ENCODE peak calls at places on chromosomes 4 and X, in eight cellular contexts. One of them, this sample, is unnamed.
A peak's percentile ranks its signal among the peaks of the same experiment; 100 is the strongest.

GRCh38 chr4:105710678-105711077 is 2.1 kb downstream of the GSTCD start:
- DNase-seq in fibroblast of the aortic adventitia: peak; percentile 20
- DNase-seq in B cell: no peak
- DNase-seq in glutamatergic neuron: no peak
- DNase-seq in DND-41: no peak
- DNase-seq in HFFc6: peak; percentile 16
- DNase-seq in A549: no peak
- DNase-seq in Calu3: no peak
- DNase-seq in this sample: no peak

GRCh38 chrX:30593435-30594200 is 16.1 kb upstream of the TASL start:
- DNase-seq in B cell: no peak
- DNase-seq in Calu3: peak; percentile 70
- DNase-seq in glutamatergic neuron: no peak
- DNase-seq in HFFc6: no peak
- DNase-seq in A549: no peak
- DNase-seq in DND-41: no peak
- DNase-seq in fibroblast of the aortic adventitia: no peak
- DNase-seq in this sample: peak; percentile 45

GRCh38 chr4:30617836-30618235 is 102.3 kb upstream of the PCDH7 start:
- DNase-seq in HFFc6: no peak
- DNase-seq in glutamatergic neuron: no peak
- DNase-seq in B cell: no peak
- DNase-seq in A549: no peak
- DNase-seq in Calu3: no peak
- DNase-seq in fibroblast of the aortic adventitia: no peak
- DNase-seq in DND-41: no peak
- DNase-seq in this sample: no peak

GRCh38 chr4:67035501-67035900 is 509.8 kb downstream of the CENPC start:
- DNase-seq in glutamatergic neuron: no peak
- DNase-seq in A549: no peak
- DNase-seq in Calu3: no peak
- DNase-seq in fibroblast of the aortic adventitia: peak; percentile 77
- DNase-seq in B cell: no peak
- DNase-seq in HFFc6: no peak
- DNase-seq in DND-41: no peak
- DNase-seq in this sample: no peak

GRCh38 chrX:39953027-39953426 is 144.7 kb downstream of the BCOR start:
- DNase-seq in A549: no peak
- DNase-seq in fibroblast of the aortic adventitia: no peak
- DNase-seq in DND-41: peak; percentile 51
- DNase-seq in HFFc6: no peak
- DNase-seq in Calu3: no peak
- DNase-seq in glutamatergic neuron: no peak
- DNase-seq in B cell: no peak
- DNase-seq in this sample: no peak

GRCh38 chr4:16045687-16046086 is 38.1 kb downstream of the PROM1 start:
- DNase-seq in HFFc6: no peak
- DNase-seq in Calu3: no peak
- DNase-seq in fibroblast of the aortic adventitia: no peak
- DNase-seq in A549: no peak
- DNase-seq in B cell: no peak
- DNase-seq in glutamatergic neuron: no peak
- DNase-seq in DND-41: no peak
- DNase-seq in this sample: no peak

GRCh38 chr4:187207931-187208330 is 484.3 kb upstream of the FAT1 start:
- DNase-seq in Calu3: no peak
- DNase-seq in HFFc6: no peak
- DNase-seq in B cell: no peak
- DNase-seq in fibroblast of the aortic adventitia: no peak
- DNase-seq in glutamatergic neuron: no peak
- DNase-seq in DND-41: no peak
- DNase-seq in A549: no peak
- DNase-seq in this sample: no peak

GRCh38 chr4:147981305-147981704 is 249.4 kb downstream of the ARHGAP10 start:
- DNase-seq in fibroblast of the aortic adventitia: peak; percentile 42
- DNase-seq in glutamatergic neuron: no peak
- DNase-seq in B cell: no peak
- DNase-seq in DND-41: no peak
- DNase-seq in Calu3: no peak
- DNase-seq in A549: no peak
- DNase-seq in HFFc6: peak; percentile 70
- DNase-seq in this sample: no peak

GRCh38 chr4:55933611-55934010 is 15.1 kb upstream of the CEP135 start:
- DNase-seq in DND-41: no peak
- DNase-seq in HFFc6: no peak
- DNase-seq in A549: no peak
- DNase-seq in Calu3: no peak
- DNase-seq in B cell: no peak
- DNase-seq in glutamatergic neuron: no peak
- DNase-seq in fibroblast of the aortic adventitia: no peak
- DNase-seq in this sample: no peak

GRCh38 chrX:30308263-30309138 is 689 bp downstream of the NR0B1 start:
- DNase-seq in B cell: peak; percentile 14
- DNase-seq in fibroblast of the aortic adventitia: no peak
- DNase-seq in A549: peak; percentile 46
- DNase-seq in HFFc6: no peak
- DNase-seq in glutamatergic neuron: peak; percentile 37
- DNase-seq in Calu3: no peak
- DNase-seq in DND-41: no peak
- DNase-seq in this sample: no peak

GRCh38 chrX:11787564-11787963 is 29.5 kb downstream of the MSL3 start:
- DNase-seq in B cell: no peak
- DNase-seq in DND-41: peak; percentile 21
- DNase-seq in fibroblast of the aortic adventitia: peak; percentile 39
- DNase-seq in glutamatergic neuron: peak; percentile 80
- DNase-seq in HFFc6: peak; percentile 53
- DNase-seq in Calu3: peak; percentile 5
- DNase-seq in A549: peak; percentile 43
- DNase-seq in this sample: peak; percentile 84

GRCh38 chrX:19373034-19373891 is 29.5 kb downstream of the PDHA1 start:
- DNase-seq in glutamatergic neuron: peak; percentile 15
- DNase-seq in fibroblast of the aortic adventitia: no peak
- DNase-seq in A549: no peak
- DNase-seq in HFFc6: no peak
- DNase-seq in Calu3: no peak
- DNase-seq in B cell: no peak
- DNase-seq in DND-41: no peak
- DNase-seq in this sample: no peak

GRCh38 chr4:184287697-184288255 is 70.1 kb upstream of the ENPP6 start:
- DNase-seq in Calu3: peak; percentile 66
- DNase-seq in A549: no peak
- DNase-seq in HFFc6: peak; percentile 15
- DNase-seq in B cell: no peak
- DNase-seq in glutamatergic neuron: no peak
- DNase-seq in fibroblast of the aortic adventitia: peak; percentile 85
- DNase-seq in DND-41: no peak
- DNase-seq in this sample: no peak

DNA sequence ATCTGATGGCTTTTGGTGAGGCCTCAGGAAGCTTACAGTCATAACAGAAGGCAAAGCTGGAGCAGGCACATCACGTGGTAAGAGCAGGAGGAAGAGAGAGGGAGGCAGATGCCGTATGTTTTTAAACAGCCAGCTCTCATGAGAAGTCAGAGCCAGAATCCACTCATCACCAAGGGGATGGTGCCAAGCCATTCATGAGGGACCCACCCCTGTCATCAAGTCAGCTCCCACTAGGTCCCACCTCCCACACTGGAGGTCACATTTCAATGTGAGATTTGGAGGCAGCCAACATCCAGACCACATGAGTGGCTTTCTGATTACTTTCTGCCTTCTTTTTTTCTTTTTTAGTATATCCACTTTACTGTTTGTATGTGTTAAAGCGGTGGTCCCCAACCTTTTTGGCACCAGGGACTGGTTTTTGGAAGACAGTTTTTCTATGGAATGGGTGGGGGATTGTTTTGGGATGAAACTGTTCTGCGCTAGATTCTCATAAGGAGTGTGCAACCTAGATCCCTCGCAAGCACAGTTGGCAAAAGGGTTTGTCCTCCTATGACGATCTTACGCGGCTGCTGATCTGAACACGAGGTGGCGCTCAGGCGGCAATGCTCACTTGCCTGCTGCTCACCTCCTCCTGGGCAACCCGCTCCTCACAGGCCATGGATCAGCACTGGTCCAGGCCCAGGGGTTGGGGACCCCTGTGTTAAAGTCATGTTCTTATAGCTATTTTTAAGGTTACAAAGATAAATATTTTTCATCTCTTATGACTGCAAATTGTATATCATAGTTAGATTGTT is 61.7 kb downstream of the SLIT2 start:
- DNase-seq in glutamatergic neuron: peak; percentile 79
- DNase-seq in A549: no peak
- DNase-seq in Calu3: no peak
- DNase-seq in fibroblast of the aortic adventitia: no peak
- DNase-seq in DND-41: no peak
- DNase-seq in HFFc6: no peak
- DNase-seq in B cell: no peak
- DNase-seq in this sample: peak; percentile 19
- TF ChIP-seq CTCF in glutamatergic neuron: peak; percentile 42
- TF ChIP-seq CTCF in A549: no peak
- TF ChIP-seq CTCF in Calu3: no peak
- TF ChIP-seq CTCF in fibroblast of the aortic adventitia: peak; percentile 36
- TF ChIP-seq CTCF in DND-41: no peak
- TF ChIP-seq CTCF in HFFc6: no peak
- TF ChIP-seq CTCF in B cell: no peak
- TF ChIP-seq CTCF in this sample: no peak

GRCh38 chrX:141935645-141936044 is 32.0 kb downstream of the MAGEC1 start:
- DNase-seq in DND-41: no peak
- DNase-seq in HFFc6: no peak
- DNase-seq in fibroblast of the aortic adventitia: no peak
- DNase-seq in Calu3: no peak
- DNase-seq in A549: no peak
- DNase-seq in B cell: no peak
- DNase-seq in glutamatergic neuron: no peak
- DNase-seq in this sample: no peak

DNA sequence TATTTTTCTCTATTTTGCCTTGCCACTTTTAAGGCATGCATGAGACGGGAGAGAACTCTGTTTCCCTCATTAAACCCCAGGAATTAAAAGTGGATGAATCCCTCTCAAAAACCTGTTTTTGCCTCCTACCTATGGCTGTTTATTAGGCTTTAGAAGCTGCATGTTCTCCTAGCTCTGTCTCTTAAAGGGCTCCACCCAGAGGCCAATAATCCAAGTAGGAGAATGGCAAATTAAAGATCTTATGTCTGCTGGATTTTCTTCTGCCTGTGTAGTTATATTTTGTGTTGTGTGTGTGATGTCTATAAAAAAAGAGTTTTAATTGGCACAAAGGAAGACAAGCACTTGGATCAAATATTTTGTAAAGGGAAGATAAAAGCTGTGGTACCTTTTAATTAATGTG is 32.4 kb downstream of the MAGEC1 start:
- DNase-seq in DND-41: no peak
- DNase-seq in HFFc6: peak; percentile 3
- DNase-seq in A549: no peak
- DNase-seq in Calu3: no peak
- DNase-seq in fibroblast of the aortic adventitia: no peak
- DNase-seq in B cell: no peak
- DNase-seq in glutamatergic neuron: no peak
- DNase-seq in this sample: no peak
- TF ChIP-seq CTCF in DND-41: no peak
- TF ChIP-seq CTCF in HFFc6: peak; percentile 33
- TF ChIP-seq CTCF in A549: peak; percentile 16
- TF ChIP-seq CTCF in Calu3: no peak
- TF ChIP-seq CTCF in fibroblast of the aortic adventitia: no peak
- TF ChIP-seq CTCF in B cell: no peak
- TF ChIP-seq CTCF in glutamatergic neuron: no peak
- TF ChIP-seq CTCF in this sample: no peak

GRCh38 chrX:109840585-109840984 is 107.5 kb upstream of the ACSL4 start:
- DNase-seq in A549: peak; percentile 31
- DNase-seq in fibroblast of the aortic adventitia: peak; percentile 93
- DNase-seq in glutamatergic neuron: no peak
- DNase-seq in Calu3: peak; percentile 35
- DNase-seq in HFFc6: peak; percentile 75
- DNase-seq in B cell: no peak
- DNase-seq in DND-41: no peak
- DNase-seq in this sample: peak; percentile 17

GRCh38 chrX:109842611-109843010 is 109.6 kb upstream of the ACSL4 start:
- DNase-seq in A549: no peak
- DNase-seq in B cell: no peak
- DNase-seq in fibroblast of the aortic adventitia: no peak
- DNase-seq in Calu3: no peak
- DNase-seq in DND-41: no peak
- DNase-seq in glutamatergic neuron: no peak
- DNase-seq in HFFc6: no peak
- DNase-seq in this sample: no peak

GRCh38 chrX:109841257-109841656 is 108.2 kb upstream of the ACSL4 start:
- DNase-seq in fibroblast of the aortic adventitia: no peak
- DNase-seq in B cell: no peak
- DNase-seq in HFFc6: no peak
- DNase-seq in glutamatergic neuron: no peak
- DNase-seq in Calu3: no peak
- DNase-seq in DND-41: no peak
- DNase-seq in A549: no peak
- DNase-seq in this sample: peak; percentile 1

GRCh38 chrX:109841869-109842579 is 109.0 kb upstream of the ACSL4 start:
- DNase-seq in fibroblast of the aortic adventitia: no peak
- DNase-seq in glutamatergic neuron: no peak
- DNase-seq in HFFc6: peak; percentile 35
- DNase-seq in Calu3: no peak
- DNase-seq in DND-41: no peak
- DNase-seq in A549: no peak
- DNase-seq in B cell: no peak
- DNase-seq in this sample: peak; percentile 11

DNA sequence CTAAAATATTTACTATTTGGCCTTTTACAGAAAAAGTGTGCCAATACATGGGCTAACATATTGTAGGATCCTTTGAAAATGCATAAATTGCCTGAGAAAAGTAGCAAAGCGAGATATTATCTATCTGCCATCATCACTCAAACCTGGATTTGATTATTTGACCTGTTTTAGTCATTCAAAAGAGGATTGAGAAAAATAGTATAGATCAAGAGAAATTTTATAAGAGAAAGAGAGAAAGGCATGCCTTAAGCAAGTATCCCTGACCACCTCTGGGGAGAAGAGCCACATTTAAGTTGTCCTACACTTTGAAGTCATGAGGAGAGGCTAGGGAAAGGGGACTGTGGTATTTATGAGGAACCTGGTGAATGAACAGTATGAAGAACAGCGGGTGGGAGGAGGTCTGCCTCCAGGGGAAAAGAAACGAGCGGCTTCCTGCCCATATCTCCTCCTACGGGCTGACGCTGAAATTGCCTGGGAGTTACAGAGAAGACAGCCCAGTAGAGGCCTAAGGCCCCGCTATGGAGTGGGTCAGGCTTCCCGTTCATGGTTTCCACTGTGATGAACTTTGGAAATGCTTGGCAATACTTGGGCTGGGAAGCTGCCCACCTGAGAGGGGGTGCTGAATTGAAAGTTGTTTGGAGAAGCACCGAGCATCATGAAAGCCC is 106.8 kb upstream of the ACSL4 start:
- DNase-seq in Calu3: no peak
- DNase-seq in glutamatergic neuron: no peak
- DNase-seq in B cell: no peak
- DNase-seq in DND-41: no peak
- DNase-seq in HFFc6: no peak
- DNase-seq in fibroblast of the aortic adventitia: peak; percentile 26
- DNase-seq in A549: peak; percentile 15
- DNase-seq in this sample: peak; percentile 2
- TF ChIP-seq CTCF in Calu3: no peak
- TF ChIP-seq CTCF in glutamatergic neuron: no peak
- TF ChIP-seq CTCF in B cell: no peak
- TF ChIP-seq CTCF in DND-41: no peak
- TF ChIP-seq CTCF in HFFc6: no peak
- TF ChIP-seq CTCF in fibroblast of the aortic adventitia: no peak
- TF ChIP-seq CTCF in A549: no peak
- TF ChIP-seq CTCF in this sample: no peak

GRCh38 chr4:87838207-87838606 is 5.4 kb downstream of the MEPE start:
- DNase-seq in DND-41: no peak
- DNase-seq in A549: peak; percentile 7
- DNase-seq in fibroblast of the aortic adventitia: no peak
- DNase-seq in HFFc6: no peak
- DNase-seq in B cell: no peak
- DNase-seq in Calu3: no peak
- DNase-seq in glutamatergic neuron: peak; percentile 17
- DNase-seq in this sample: no peak
- TF ChIP-seq CTCF in DND-41: peak; percentile 24
- TF ChIP-seq CTCF in A549: peak; percentile 44
- TF ChIP-seq CTCF in fibroblast of the aortic adventitia: peak; percentile 36
- TF ChIP-seq CTCF in HFFc6: peak; percentile 74
- TF ChIP-seq CTCF in B cell: no peak
- TF ChIP-seq CTCF in Calu3: peak; percentile 39
- TF ChIP-seq CTCF in glutamatergic neuron: no peak
- TF ChIP-seq CTCF in this sample: no peak